ENCODE peak calls at places on chromosomes 5 and 9, in four cellular contexts. F, D, Q and E are unnamed samples. For H3K27me3, the result is how much of the 10 kb centered on the place peaks cover.

GRCh38 chr9:76219555-76220151 is 174.6 kb downstream of the RFK start:
- DNase-seq in Q (no peak), F (peak), D (no peak), E (no peak)

GRCh38 chr5:179918742-179919486 is 11.2 kb upstream of the TBC1D9B start:
- DNase-seq in Q (no peak), F (no peak), D (no peak), E (no peak)

GRCh38 chr5:23208959-23209431 is 298.4 kb upstream of the PRDM9 start:
- DNase-seq in Q (peak), F (peak), D (no peak), E (peak)

GRCh38 chr5:154977409-154977808 is 36.1 kb upstream of the KIF4B start:
- DNase-seq in F (peak), Q (no peak), D (no peak), E (no peak)

GRCh38 chr5:163760498-163760897 is 255.1 kb downstream of the MAT2B start:
- DNase-seq in Q (no peak), F (peak), D (no peak), E (no peak)

GRCh38 chr9:70392189-70392588 is 22.3 kb downstream of the KLF9 start:
- DNase-seq in D (no peak), F (no peak), Q (no peak), E (no peak)

GRCh38 chr9:34611811-34612787 is at the start of gene RPP25L:
- DNase-seq in Q (peak), F (peak), D (peak), E (peak)

GRCh38 chr5:105922574-105922973 is 1748.2 kb downstream of the EFNA5 start:
- DNase-seq in Q (no peak), F (no peak), D (no peak), E (no peak)

GRCh38 chr5:72790188-72790587 is 26.3 kb upstream of the TNPO1 start:
- DNase-seq in F (peak), Q (no peak), D (no peak), E (no peak)

GRCh38 chr5:103894882-103895281 is 332.3 kb upstream of the NUDT12 start:
- DNase-seq in F (no peak), Q (no peak), D (no peak), E (peak)

GRCh38 chr9:133370680-133371079 is 5.2 kb downstream of the SURF4 start:
- DNase-seq in D (no peak), Q (no peak), F (no peak), E (no peak)

GRCh38 chr5:89055011-89055704 is 172.2 kb upstream of the MEF2C start:
- DNase-seq in Q (no peak), D (no peak), F (no peak), E (no peak)

GRCh38 chr5:56763711-56764466 is 51.5 kb upstream of the MAP3K1 start:
- DNase-seq in D (peak), Q (no peak), F (peak), E (no peak)

GRCh38 chr5:120457839-120458507 is 6.1 kb upstream of the PRR16 start:
- DNase-seq in F (peak), Q (peak), D (peak), E (no peak)

GRCh38 chr5:6676702-6677101 is 36.5 kb upstream of the TENT4A start:
- DNase-seq in F (peak), Q (no peak), D (no peak), E (no peak)

GRCh38 chr5:144585716-144586115 is 415.0 kb downstream of the KCTD16 start:
- DNase-seq in Q (no peak), D (no peak), F (no peak), E (no peak)

GRCh38 chr9:14942037-14942436 is 31.8 kb upstream of the FREM1 start:
- DNase-seq in D (no peak), F (no peak), Q (no peak), E (no peak)

GRCh38 chr9:81685763-81686613 is 3.4 kb downstream of the TLE1 start:
- DNase-seq in D (peak), Q (no peak), F (peak), E (no peak)

GRCh38 chr9:102072061-102072764 is 333.8 kb upstream of the GRIN3A start:
- DNase-seq in D (no peak), F (no peak), Q (no peak), E (no peak)

GRCh38 chr9:87579761-87580626 is 82.3 kb downstream of the DAPK1 start:
- DNase-seq in Q (no peak), F (no peak), D (peak), E (no peak)

GRCh38 chr9:32986971-32987370 is 14.5 kb downstream of the APTX start:
- DNase-seq in D (no peak), Q (no peak), F (peak), E (no peak)

GRCh38 chr9:126454795-126455194 is 128.2 kb downstream of the MVB12B start:
- DNase-seq in F (no peak), Q (no peak), D (no peak), E (no peak)

GRCh38 chr5:148238395-148238794 is at the start of gene MARCOL:
- DNase-seq in F (no peak), D (no peak), Q (no peak), E (no peak)

GRCh38 chr5:33888582-33888981 is 3.2 kb downstream of the ADAMTS12 start:
- DNase-seq in F (peak), D (no peak), Q (no peak), E (no peak)

GRCh38 chr5:33892419-33893151 is 795 bp upstream of the ADAMTS12 start:
- DNase-seq in Q (no peak), D (no peak), F (peak), E (peak)

GRCh38 chr5:33890147-33890546 is 1.6 kb downstream of the ADAMTS12 start:
- DNase-seq in D (no peak), Q (no peak), F (peak), E (no peak)

GRCh38 chr5:33891731-33892418 is at the start of gene ADAMTS12:
- DNase-seq in F (peak), D (no peak), Q (peak), E (peak)

GRCh38 chr5:33890633-33891032 is 1.2 kb downstream of the ADAMTS12 start:
- DNase-seq in D (no peak), Q (no peak), F (peak), E (no peak)
- H3K27me3 ChIP-seq in D (under half), Q (under half), F (under half), E (under half)

GRCh38 chr9:132008871-132009812 is 70.5 kb downstream of the MED27 start:
- DNase-seq in Q (no peak), F (no peak), D (no peak), E (no peak)
- H3K14ac ChIP-seq in Q (no peak), F (peak), D (no peak), E (no peak)

GRCh38 chr9:93633492-93634221 is 57.3 kb downstream of the PHF2 start:
- DNase-seq in D (no peak), F (no peak), Q (peak), E (no peak)
- H3K9ac ChIP-seq in D (no peak), F (no peak), Q (no peak), E (no peak)

GRCh38 chr9:97075289-97075870 is 36.4 kb upstream of the CTSV start:
- DNase-seq in F (no peak), Q (no peak), D (no peak), E (no peak)
- H3K27me3 ChIP-seq in F (under half), Q (under half), D (under half), E (under half)

DNA sequence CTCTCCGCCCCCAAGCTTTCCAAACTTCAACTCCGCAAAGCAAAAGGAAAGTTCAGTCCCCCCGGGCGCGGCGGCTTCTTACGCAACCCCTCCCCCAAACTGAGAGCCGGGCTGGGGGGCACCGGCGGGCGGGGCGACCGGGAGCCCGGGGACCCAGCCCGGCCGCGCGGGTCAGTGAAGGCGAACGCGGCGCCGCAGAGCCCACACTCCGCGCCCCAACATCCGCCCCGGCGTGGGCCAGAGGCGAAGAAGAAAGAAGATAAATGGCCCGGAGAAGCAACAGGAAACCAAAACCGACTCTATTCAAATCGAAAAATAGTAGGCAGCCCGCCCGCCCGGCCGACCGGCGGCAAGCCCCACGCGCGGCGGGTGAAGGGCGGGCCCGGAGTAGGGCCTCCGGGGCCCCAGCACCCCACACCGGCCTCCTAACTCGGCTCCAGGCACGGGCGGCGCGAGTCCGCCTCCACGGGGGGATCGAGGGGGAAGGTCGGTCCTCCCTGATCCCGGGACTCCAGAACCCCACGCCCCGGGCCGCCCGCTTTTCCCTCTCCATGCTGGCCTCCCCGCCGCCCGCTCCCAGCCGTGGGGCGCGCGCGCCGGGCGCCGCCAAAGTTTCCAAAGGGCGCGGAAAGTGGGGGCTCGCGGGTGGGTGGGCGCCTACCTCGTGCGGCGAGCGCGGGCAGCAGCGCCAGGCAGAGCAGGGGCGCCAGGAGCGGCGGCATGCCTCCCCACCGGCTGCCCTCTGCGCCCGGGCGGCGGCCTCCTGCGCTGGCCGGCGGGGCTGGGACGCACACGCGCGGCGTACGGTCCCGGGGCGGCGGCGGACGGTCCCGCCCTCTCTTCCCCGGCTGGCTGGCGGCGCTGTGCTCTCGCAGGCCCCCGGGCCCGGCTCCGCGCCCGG is 533 bp downstream of the NOTCH1 start:
- DNase-seq in F (no peak), Q (no peak), D (no peak), E (no peak)
- H3K14ac ChIP-seq in F (peak), Q (no peak), D (peak), E (peak)

GRCh38 chr5:64939772-64940510 is 171.2 kb downstream of the CWC27 start:
- DNase-seq in F (peak), D (no peak), Q (peak), E (no peak)
- H3K9ac ChIP-seq in F (peak), D (no peak), Q (no peak), E (no peak)

GRCh38 chr9:90658181-90658580 is 15.6 kb upstream of the DIRAS2 start:
- DNase-seq in D (peak), Q (no peak), F (no peak), E (no peak)
- H3K27me3 ChIP-seq in D (under half), Q (under half), F (under half), E (under half)

DNA sequence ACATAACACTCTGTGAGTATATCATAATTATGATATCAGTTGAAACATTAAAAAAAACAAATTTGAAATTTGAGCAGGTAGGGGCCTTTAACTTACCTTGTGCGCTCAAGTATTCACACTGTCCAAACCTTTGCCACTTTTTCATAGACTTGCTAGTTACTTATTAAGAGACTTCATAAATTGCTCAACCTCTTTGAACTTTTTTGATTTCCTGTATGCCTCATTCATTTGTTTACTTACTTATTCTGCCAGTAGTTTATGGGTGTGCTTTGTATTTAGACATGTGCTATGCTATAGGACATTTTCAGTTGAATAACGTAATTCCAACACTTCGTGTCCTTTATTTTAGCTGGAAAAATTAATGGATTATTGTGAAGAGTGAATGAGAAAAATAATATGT is 204.8 kb downstream of the HCN1 start:
- DNase-seq in D (no peak), F (no peak), Q (no peak), E (no peak)
- H3K14ac ChIP-seq in D (no peak), F (no peak), Q (no peak), E (no peak)

GRCh38 chr9:112546149-112547012 is 59.8 kb downstream of the KIAA1958 start:
- DNase-seq in F (peak), D (no peak), Q (no peak), E (no peak)
- H3K9ac ChIP-seq in F (no peak), D (no peak), Q (no peak), E (no peak)

GRCh38 chr5:170164087-170164486 is 58.4 kb downstream of the FOXI1 start:
- DNase-seq in Q (no peak), D (no peak), F (no peak), E (no peak)
- H3K27me3 ChIP-seq in Q (under half), D (under half), F (under half), E (under half)